ENCODE peak calls at places on chromosomes 16 and 17, in eight cellular contexts. M is pancreas; S is effector memory CD4-positive, alpha-beta T cell; A is body of pancreas; N is heart right ventricle; R is spleen; C is cardiac muscle cell; T is tibial artery. J is an unnamed sample. For H3K4me1, the result is how much of the 10 kb centered on the place peaks cover.

GRCh38 chr17:66299721-66300120 is 2.7 kb upstream of the PRKCA start:
- DNase-seq in M (no peak), S (no peak), A (no peak), N (no peak), R (no peak), C (no peak), T (no peak), J (no peak)

GRCh38 chr17:83186226-83186625 is 106.8 kb downstream of the METRNL start:
- DNase-seq in M (peak), S (no peak), A (peak), N (no peak), R (no peak), C (no peak), T (peak), J (no peak)

GRCh38 chr16:8370374-8371015 is 219.8 kb downstream of the TMEM114 start:
- DNase-seq in M (peak), S (no peak), A (peak), N (no peak), R (no peak), C (no peak), T (no peak), J (no peak)

GRCh38 chr16:75319513-75320401 is 68.3 kb upstream of the BCAR1 start:
- DNase-seq in M (no peak), S (no peak), A (no peak), N (no peak), R (no peak), C (no peak), T (no peak), J (peak)

GRCh38 chr16:24980077-24980793 is 34.9 kb downstream of the ARHGAP17 start:
- DNase-seq in M (no peak), S (no peak), A (no peak), N (peak), R (peak), C (no peak), T (no peak), J (no peak)

GRCh38 chr16:4614571-4615388 is at the start of gene UBALD1:
- DNase-seq in M (peak), S (peak), A (peak), N (peak), R (peak), C (peak), T (peak), J (peak)

GRCh38 chr16:67542464-67542863 is 13.8 kb downstream of the RIPOR1 start:
- DNase-seq in M (no peak), S (peak), A (no peak), N (peak), R (peak), C (no peak), T (no peak), J (peak)

GRCh38 chr16:27436065-27436464 is 34.1 kb downstream of the IL21R start:
- DNase-seq in M (no peak), S (no peak), A (no peak), N (peak), R (peak), C (no peak), T (peak), J (no peak)

GRCh38 chr17:41020346-41020745 is 6.7 kb downstream of the KRTAP1-5 start:
- DNase-seq in M (no peak), S (no peak), A (no peak), N (no peak), R (no peak), C (no peak), T (no peak), J (no peak)

GRCh38 chr16:89358030-89359005 is 132.0 kb downstream of the ANKRD11 start:
- DNase-seq in M (no peak), S (peak), A (no peak), N (no peak), R (peak), C (no peak), T (no peak), J (peak)

GRCh38 chr16:50381679-50382440 is 13.1 kb upstream of the BRD7 start:
- DNase-seq in M (no peak), S (no peak), A (no peak), N (no peak), R (no peak), C (no peak), T (no peak), J (no peak)

GRCh38 chr16:53766304-53767016 is 62.5 kb downstream of the FTO start:
- DNase-seq in M (no peak), S (no peak), A (no peak), N (peak), R (no peak), C (no peak), T (no peak), J (no peak)

GRCh38 chr16:88328313-88328660 is 54.5 kb upstream of the ZNF469 start:
- DNase-seq in M (no peak), S (no peak), A (no peak), N (no peak), R (no peak), C (no peak), T (no peak), J (no peak)

GRCh38 chr16:17784073-17784472 is 313.3 kb upstream of the XYLT1 start:
- DNase-seq in M (no peak), S (no peak), A (no peak), N (no peak), R (no peak), C (peak), T (no peak), J (no peak)

GRCh38 chr16:66934138-66934838 is at the start of gene CIAO2B:
- DNase-seq in M (peak), S (peak), A (peak), N (peak), R (peak), C (peak), T (peak), J (peak)

GRCh38 chr17:58755577-58756245 is at the start of gene PPM1E:
- DNase-seq in M (peak), S (no peak), A (peak), N (peak), R (peak), C (peak), T (no peak), J (peak)

GRCh38 chr16:3173892-3174617 is 13.9 kb upstream of the OR1F1 start:
- DNase-seq in M (no peak), S (no peak), A (no peak), N (no peak), R (peak), C (peak), T (no peak), J (no peak)

GRCh38 chr17:49002331-49002730 is 5.1 kb downstream of the IGF2BP1 start:
- DNase-seq in M (no peak), S (no peak), A (no peak), N (no peak), R (no peak), C (no peak), T (no peak), J (no peak)
- H3K4me1 ChIP-seq in M (under half), S (under half), A (under half), N (under half), R (under half), C (under half), T (under half), J (under half)

DNA sequence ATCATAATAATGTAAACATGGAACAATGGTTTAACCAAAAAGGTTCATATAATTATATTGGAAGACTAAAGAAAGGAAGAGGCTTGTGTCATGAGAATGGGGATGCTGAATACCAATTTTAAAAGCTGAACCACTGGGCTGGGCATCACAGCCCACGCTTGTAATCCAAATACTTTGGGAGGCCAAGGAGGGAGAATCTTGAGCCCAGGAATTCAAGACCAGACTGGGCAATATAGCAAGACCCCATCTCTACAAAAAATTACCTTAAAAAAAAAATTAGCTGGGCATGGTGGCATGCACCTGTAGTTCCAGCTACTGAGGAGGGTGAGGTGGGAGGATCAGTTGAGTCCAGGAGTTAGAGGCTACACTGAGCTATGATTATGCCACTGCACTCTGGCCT is 65.1 kb downstream of the SMURF2 start:
- DNase-seq in M (no peak), S (no peak), A (no peak), N (no peak), R (no peak), C (no peak), T (no peak), J (no peak)
- H3K27ac ChIP-seq in M (no peak), S (no peak), A (no peak), N (no peak), R (no peak), C (no peak), T (no peak), J (no peak)

DNA sequence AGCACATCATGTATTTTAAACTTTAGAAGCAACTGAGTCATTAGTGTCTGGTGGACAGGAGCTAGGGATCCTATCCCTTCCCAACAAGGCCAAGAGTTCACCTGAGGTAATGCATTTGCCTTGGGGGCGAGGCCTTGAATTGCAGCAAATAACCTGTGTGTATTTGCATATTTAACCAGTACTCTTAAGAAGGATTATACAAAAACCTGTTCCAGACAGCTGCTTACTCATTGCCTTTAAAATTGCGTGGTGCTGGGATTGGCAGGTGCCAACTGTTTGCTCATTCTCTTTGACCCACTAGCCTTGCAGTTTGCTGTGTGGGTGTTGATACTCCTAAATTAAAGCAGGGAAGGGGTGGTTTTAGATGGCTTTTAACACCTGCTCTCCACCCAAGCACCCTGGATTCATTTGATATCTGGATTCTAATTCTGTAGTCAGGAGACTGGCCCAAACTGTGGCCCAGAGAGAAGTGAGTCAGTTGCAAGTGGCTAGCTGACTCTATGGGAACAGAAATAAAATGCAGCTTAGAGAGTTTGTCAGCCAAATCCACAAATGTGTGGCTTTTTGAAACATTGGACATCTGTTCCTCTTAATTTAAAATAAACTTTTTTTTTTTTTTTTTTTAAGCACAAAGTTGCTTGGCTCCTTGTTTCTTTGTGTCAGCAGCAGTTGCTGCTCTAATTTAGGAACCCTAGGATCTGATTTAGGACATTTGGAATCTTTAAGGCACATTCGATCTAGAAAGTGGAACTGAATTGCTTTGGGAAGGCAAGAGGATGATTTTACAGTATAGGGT is 47.0 kb downstream of the TUBD1 start:
- DNase-seq in M (peak), S (no peak), A (peak), N (no peak), R (no peak), C (no peak), T (peak), J (no peak)
- H3K4me1 ChIP-seq in M (half or more), S (under half), A (half or more), N (under half), R (half or more), C (under half), T (under half), J (under half)

DNA sequence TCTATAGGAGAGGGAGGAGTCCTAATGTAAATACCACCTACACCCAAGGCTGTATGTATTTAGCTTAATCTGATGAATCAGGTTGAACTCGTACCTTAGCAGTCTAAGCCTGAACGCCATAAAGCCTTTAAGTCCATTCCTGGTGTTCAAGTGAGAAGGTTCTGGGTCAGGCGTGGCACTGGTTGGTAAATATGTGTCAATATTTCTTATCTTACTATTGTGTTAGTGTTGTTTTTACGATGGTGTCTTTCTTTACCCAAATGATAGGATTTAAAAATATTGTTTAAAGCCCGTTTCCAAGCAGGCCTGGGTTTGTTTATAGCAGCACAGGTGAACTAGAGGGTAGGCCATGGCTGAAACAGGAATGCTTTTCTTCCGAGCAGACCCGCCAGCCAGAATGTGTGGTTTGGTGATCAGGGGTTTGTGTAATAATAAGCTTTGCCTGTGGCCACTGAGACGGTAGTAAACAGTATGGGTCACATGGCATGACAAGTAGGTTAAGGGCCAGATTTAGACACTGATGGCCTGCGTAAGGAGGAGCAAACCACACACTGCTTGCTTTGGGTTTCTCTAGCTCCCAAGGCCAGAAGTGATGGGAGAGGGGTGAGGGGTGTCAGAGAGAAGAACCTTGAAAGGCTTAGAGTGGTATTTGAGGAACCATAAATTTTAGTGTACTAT is 3.3 kb downstream of the TMEM94 start:
- DNase-seq in M (no peak), S (no peak), A (no peak), N (no peak), R (no peak), C (no peak), T (no peak), J (no peak)
- H3K27ac ChIP-seq in M (no peak), S (no peak), A (no peak), N (peak), R (peak), C (peak), T (peak), J (no peak)

GRCh38 chr17:38738686-38739085 is 8.5 kb downstream of the CISD3 start:
- DNase-seq in M (no peak), S (no peak), A (no peak), N (no peak), R (no peak), C (no peak), T (no peak), J (no peak)

GRCh38 chr17:38738007-38738662 is 8.0 kb downstream of the CISD3 start:
- DNase-seq in M (no peak), S (no peak), A (no peak), N (no peak), R (no peak), C (no peak), T (no peak), J (no peak)

GRCh38 chr17:38740806-38741205 is 7.3 kb downstream of the PCGF2 start:
- DNase-seq in M (no peak), S (no peak), A (no peak), N (no peak), R (no peak), C (no peak), T (no peak), J (no peak)

GRCh38 chr17:38740016-38740415 is 8.1 kb downstream of the PCGF2 start:
- DNase-seq in M (no peak), S (no peak), A (no peak), N (no peak), R (no peak), C (no peak), T (no peak), J (no peak)

DNA sequence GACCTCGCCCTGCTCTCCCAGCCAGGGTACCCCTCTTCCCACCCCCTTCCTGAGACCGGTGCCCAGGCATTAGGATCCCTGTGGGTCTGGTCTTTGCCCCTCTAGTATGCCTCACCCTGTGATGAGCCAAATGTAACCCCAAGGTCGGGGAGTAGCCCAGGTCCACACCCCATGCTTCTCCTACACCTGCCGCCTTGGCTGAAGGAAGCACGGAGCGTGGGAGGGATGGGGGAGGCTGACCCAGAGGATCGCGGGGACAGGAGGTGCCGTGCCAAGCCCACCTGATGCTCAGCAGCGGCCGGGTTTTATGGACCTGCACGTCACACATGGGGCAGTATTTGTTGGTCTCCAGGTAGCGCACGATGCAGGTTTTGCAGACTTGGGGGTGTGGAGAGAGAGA is 8.8 kb downstream of the PCGF2 start:
- DNase-seq in M (no peak), S (no peak), A (no peak), N (no peak), R (no peak), C (no peak), T (no peak), J (no peak)
- H3K4me1 ChIP-seq in M (half or more), S (under half), A (half or more), N (under half), R (under half), C (under half), T (under half), J (under half)